ENCODE peak calls at places on chromosomes 13 and 19, in five cellular contexts. X is activated CD4-positive, alpha-beta T cell treated with anti-CD3 and anti-CD28 coated beads, Interleukin-2, amount 50 U/mL, for 1 hour; R is nephron progenitor cell; O is osteoblast; B is Ammon's horn. T is an unnamed sample.

GRCh38 chr19:45523642-45524256 is 16.5 kb downstream of the VASP start:
- DNase-seq in X (peak), R (peak), O (peak), B (peak), T (peak)

GRCh38 chr13:53216767-53217166 is 188.2 kb downstream of the OLFM4 start:
- DNase-seq in X (no peak), R (no peak), O (no peak), B (no peak), T (no peak)

GRCh38 chr13:22061371-22061805 is 390.5 kb downstream of the FGF9 start:
- DNase-seq in X (peak), R (no peak), O (no peak), B (peak), T (no peak)

GRCh38 chr19:11092181-11092538 is 2.9 kb downstream of the LDLR start:
- DNase-seq in X (peak), R (no peak), O (peak), B (no peak), T (peak)

GRCh38 chr19:9323557-9323918 is 441 bp upstream of the ZNF559 start:
- DNase-seq in X (no peak), R (no peak), O (peak), B (peak), T (peak)

GRCh38 chr13:109938255-109938936 is 152.0 kb upstream of the IRS2 start:
- DNase-seq in X (no peak), R (no peak), O (no peak), B (no peak), T (no peak)

GRCh38 chr19:47540748-47541147 is 25.9 kb upstream of the NAPA start:
- DNase-seq in X (no peak), R (no peak), O (peak), B (no peak), T (no peak)

GRCh38 chr13:67299731-67300130 is 69.6 kb upstream of the PCDH9 start:
- DNase-seq in X (no peak), R (no peak), O (peak), B (no peak), T (no peak)

GRCh38 chr19:19202707-19203011 is 555 bp downstream of the NR2C2AP start:
- DNase-seq in X (no peak), R (no peak), O (peak), B (no peak), T (no peak)

GRCh38 chr13:99197257-99197651 is 3.4 kb upstream of the UBAC2 start:
- DNase-seq in X (no peak), R (no peak), O (no peak), B (no peak), T (no peak)

GRCh38 chr19:9148687-9149086 is 8.5 kb downstream of the ZNF317 start:
- DNase-seq in X (no peak), R (no peak), O (no peak), B (no peak), T (no peak)

GRCh38 chr19:34189917-34190425 is 17.7 kb downstream of the LSM14A start:
- DNase-seq in X (no peak), R (no peak), O (no peak), B (no peak), T (no peak)

GRCh38 chr19:46220038-46220615 is 9.4 kb upstream of the IGFL1 start:
- DNase-seq in X (no peak), R (no peak), O (no peak), B (no peak), T (no peak)

GRCh38 chr13:95155093-95155492 is 146.2 kb downstream of the ABCC4 start:
- DNase-seq in X (no peak), R (no peak), O (no peak), B (no peak), T (no peak)

GRCh38 chr13:92390217-92390616 is 836.4 kb upstream of the GPC6 start:
- DNase-seq in X (no peak), R (no peak), O (no peak), B (no peak), T (no peak)

GRCh38 chr19:55253842-55254624 is 4.8 kb downstream of the PPP6R1 start:
- DNase-seq in X (peak), R (no peak), O (no peak), B (no peak), T (peak)

GRCh38 chr19:19751846-19752245 is 18.9 kb upstream of the ZNF14 start:
- DNase-seq in X (no peak), R (no peak), O (peak), B (no peak), T (no peak)

GRCh38 chr19:7366701-7367420 is 18.1 kb downstream of the ARHGEF18 start:
- DNase-seq in X (no peak), R (no peak), O (no peak), B (no peak), T (peak)

GRCh38 chr19:15379083-15379995 is at the start of gene AKAP8:
- DNase-seq in X (peak), R (peak), O (peak), B (peak), T (peak)

GRCh38 chr13:113135281-113135760 is 12.7 kb downstream of the F10 start:
- DNase-seq in X (no peak), R (no peak), O (no peak), B (no peak), T (no peak)

GRCh38 chr19:9862897-9863296 is 27.8 kb downstream of the PIN1 start:
- DNase-seq in X (no peak), R (no peak), O (no peak), B (no peak), T (no peak)

GRCh38 chr13:78609464-78610205 is 6.3 kb upstream of the POU4F1 start:
- DNase-seq in X (no peak), R (no peak), O (peak), B (no peak), T (no peak)

GRCh38 chr13:114057131-114058050 is 75.0 kb downstream of the RASA3 start:
- DNase-seq in X (no peak), R (no peak), O (peak), B (no peak), T (no peak)

GRCh38 chr13:46171739-46172138 is 10.2 kb downstream of the LCP1 start:
- DNase-seq in X (no peak), R (no peak), O (no peak), B (no peak), T (no peak)

GRCh38 chr19:28859811-28860210 is 353.1 kb downstream of the UQCRFS1 start:
- DNase-seq in X (no peak), R (no peak), O (no peak), B (no peak), T (no peak)

GRCh38 chr19:781800-782194 is 15.5 kb upstream of the PTBP1 start:
- DNase-seq in X (no peak), R (no peak), O (no peak), B (no peak), T (no peak)

GRCh38 chr19:2428027-2428690 is 773 bp upstream of the TIMM13 start:
- DNase-seq in X (no peak), R (peak), O (no peak), B (peak), T (no peak)

GRCh38 chr13:23881408-23881785 is 7.8 kb downstream of the MIPEP start:
- DNase-seq in X (no peak), R (no peak), O (no peak), B (no peak), T (no peak)

GRCh38 chr13:109785892-109786450 is 412 bp downstream of the IRS2 start:
- DNase-seq in X (no peak), R (no peak), O (peak), B (no peak), T (no peak)

GRCh38 chr19:30733826-30734550 is 361.8 kb downstream of the ZNF536 start:
- DNase-seq in X (no peak), R (peak), O (no peak), B (peak), T (no peak)

GRCh38 chr19:33493401-33494275 is 28.0 kb downstream of the PEPD start:
- DNase-seq in X (no peak), R (no peak), O (peak), B (no peak), T (no peak)

GRCh38 chr19:3338541-3339181 is 27.7 kb upstream of the NFIC start:
- DNase-seq in X (peak), R (peak), O (no peak), B (no peak), T (no peak)

GRCh38 chr19:46495789-46496099 is at the start of gene PNMA8B:
- DNase-seq in X (peak), R (peak), O (peak), B (peak), T (peak)

GRCh38 chr13:113148407-113148806 is 10.0 kb upstream of the PROZ start:
- DNase-seq in X (no peak), R (no peak), O (peak), B (no peak), T (no peak)